ENCODE peak calls at places on chromosomes 16 and 17, in nine cellular contexts. One of them, this sample, is unnamed. For H3K27me3, the result is how much of the 10 kb centered on the place peaks cover.

GRCh38 chr17:76252040-76252954 is 12.0 kb upstream of the RNF157 start:
- DNase-seq in testis: peak
- DNase-seq in lower lobe of right lung: peak
- DNase-seq in GM23248: peak
- DNase-seq in pancreas: no peak
- DNase-seq in heart right ventricle: no peak
- DNase-seq in heart left ventricle: no peak
- DNase-seq in IMR-90: peak
- DNase-seq in body of pancreas: peak
- DNase-seq in this sample: peak

GRCh38 chr17:62919388-62919787 is 46.6 kb upstream of the TANC2 start:
- DNase-seq in testis: no peak
- DNase-seq in lower lobe of right lung: no peak
- DNase-seq in GM23248: no peak
- DNase-seq in pancreas: no peak
- DNase-seq in heart right ventricle: no peak
- DNase-seq in heart left ventricle: no peak
- DNase-seq in IMR-90: peak
- DNase-seq in body of pancreas: no peak
- DNase-seq in this sample: no peak

GRCh38 chr17:39281806-39282205 is 56.1 kb upstream of the STAC2 start:
- DNase-seq in testis: no peak
- DNase-seq in lower lobe of right lung: no peak
- DNase-seq in GM23248: peak
- DNase-seq in pancreas: no peak
- DNase-seq in heart right ventricle: no peak
- DNase-seq in heart left ventricle: no peak
- DNase-seq in IMR-90: peak
- DNase-seq in body of pancreas: no peak
- DNase-seq in this sample: no peak

GRCh38 chr17:76385892-76386786 is 1.7 kb downstream of the SPHK1 start:
- DNase-seq in testis: peak
- DNase-seq in lower lobe of right lung: peak
- DNase-seq in GM23248: peak
- DNase-seq in pancreas: peak
- DNase-seq in heart right ventricle: peak
- DNase-seq in heart left ventricle: peak
- DNase-seq in IMR-90: peak
- DNase-seq in body of pancreas: peak
- DNase-seq in this sample: peak

GRCh38 chr17:77331161-77331864 is 190.5 kb downstream of the SEC14L1 start:
- DNase-seq in testis: peak
- DNase-seq in lower lobe of right lung: peak
- DNase-seq in GM23248: peak
- DNase-seq in pancreas: peak
- DNase-seq in heart right ventricle: peak
- DNase-seq in heart left ventricle: peak
- DNase-seq in IMR-90: peak
- DNase-seq in body of pancreas: peak
- DNase-seq in this sample: peak

GRCh38 chr16:1514507-1514906 is 19.0 kb upstream of the TMEM204 start:
- DNase-seq in testis: no peak
- DNase-seq in lower lobe of right lung: no peak
- DNase-seq in GM23248: no peak
- DNase-seq in pancreas: no peak
- DNase-seq in heart right ventricle: no peak
- DNase-seq in heart left ventricle: no peak
- DNase-seq in IMR-90: no peak
- DNase-seq in body of pancreas: no peak
- DNase-seq in this sample: no peak

GRCh38 chr16:75097941-75098897 is 18.4 kb downstream of the LDHD start:
- DNase-seq in testis: no peak
- DNase-seq in lower lobe of right lung: peak
- DNase-seq in GM23248: no peak
- DNase-seq in pancreas: no peak
- DNase-seq in heart right ventricle: no peak
- DNase-seq in heart left ventricle: peak
- DNase-seq in IMR-90: no peak
- DNase-seq in body of pancreas: no peak
- DNase-seq in this sample: peak

GRCh38 chr17:68981288-68981687 is 26.1 kb upstream of the ABCA8 start:
- DNase-seq in testis: no peak
- DNase-seq in lower lobe of right lung: no peak
- DNase-seq in GM23248: peak
- DNase-seq in pancreas: no peak
- DNase-seq in heart right ventricle: peak
- DNase-seq in heart left ventricle: no peak
- DNase-seq in IMR-90: peak
- DNase-seq in body of pancreas: peak
- DNase-seq in this sample: no peak

GRCh38 chr16:2191446-2191706 is 5.0 kb downstream of the CASKIN1 start:
- DNase-seq in testis: no peak
- DNase-seq in lower lobe of right lung: no peak
- DNase-seq in GM23248: no peak
- DNase-seq in pancreas: no peak
- DNase-seq in heart right ventricle: no peak
- DNase-seq in heart left ventricle: no peak
- DNase-seq in IMR-90: no peak
- DNase-seq in body of pancreas: no peak
- DNase-seq in this sample: no peak

GRCh38 chr17:50534222-50534978 is 1.9 kb downstream of the EPN3 start:
- DNase-seq in testis: no peak
- DNase-seq in lower lobe of right lung: peak
- DNase-seq in GM23248: peak
- DNase-seq in pancreas: peak
- DNase-seq in heart right ventricle: no peak
- DNase-seq in heart left ventricle: no peak
- DNase-seq in IMR-90: no peak
- DNase-seq in body of pancreas: peak
- DNase-seq in this sample: peak

GRCh38 chr16:66515543-66516171 is 34.3 kb downstream of the TK2 start:
- DNase-seq in testis: no peak
- DNase-seq in lower lobe of right lung: no peak
- DNase-seq in GM23248: peak
- DNase-seq in pancreas: peak
- DNase-seq in heart right ventricle: no peak
- DNase-seq in heart left ventricle: no peak
- DNase-seq in IMR-90: peak
- DNase-seq in body of pancreas: no peak
- DNase-seq in this sample: peak

GRCh38 chr17:80795737-80796136 is 195.9 kb upstream of the CHMP6 start:
- DNase-seq in testis: peak
- DNase-seq in lower lobe of right lung: peak
- DNase-seq in GM23248: no peak
- DNase-seq in pancreas: peak
- DNase-seq in heart right ventricle: peak
- DNase-seq in heart left ventricle: no peak
- DNase-seq in IMR-90: no peak
- DNase-seq in body of pancreas: no peak
- DNase-seq in this sample: peak

GRCh38 chr16:12096828-12097522 is 120.4 kb downstream of the SNX29 start:
- DNase-seq in testis: no peak
- DNase-seq in lower lobe of right lung: no peak
- DNase-seq in GM23248: no peak
- DNase-seq in pancreas: no peak
- DNase-seq in heart right ventricle: no peak
- DNase-seq in heart left ventricle: no peak
- DNase-seq in IMR-90: no peak
- DNase-seq in body of pancreas: no peak
- DNase-seq in this sample: no peak

GRCh38 chr16:74291577-74292208 is 4.9 kb upstream of the PSMD7 start:
- DNase-seq in testis: no peak
- DNase-seq in lower lobe of right lung: no peak
- DNase-seq in GM23248: no peak
- DNase-seq in pancreas: no peak
- DNase-seq in heart right ventricle: no peak
- DNase-seq in heart left ventricle: no peak
- DNase-seq in IMR-90: peak
- DNase-seq in body of pancreas: no peak
- DNase-seq in this sample: no peak

GRCh38 chr17:29158515-29159275 is 21.5 kb downstream of the MYO18A start:
- DNase-seq in testis: no peak
- DNase-seq in lower lobe of right lung: no peak
- DNase-seq in GM23248: peak
- DNase-seq in pancreas: no peak
- DNase-seq in heart right ventricle: no peak
- DNase-seq in heart left ventricle: no peak
- DNase-seq in IMR-90: peak
- DNase-seq in body of pancreas: peak
- DNase-seq in this sample: peak

GRCh38 chr16:75452464-75453190 is 11.9 kb downstream of the TMEM170A start:
- DNase-seq in testis: no peak
- DNase-seq in lower lobe of right lung: no peak
- DNase-seq in GM23248: no peak
- DNase-seq in pancreas: no peak
- DNase-seq in heart right ventricle: no peak
- DNase-seq in heart left ventricle: no peak
- DNase-seq in IMR-90: no peak
- DNase-seq in body of pancreas: peak
- DNase-seq in this sample: no peak

GRCh38 chr16:81106826-81107503 is 10.8 kb upstream of the GCSH start:
- DNase-seq in testis: no peak
- DNase-seq in lower lobe of right lung: no peak
- DNase-seq in GM23248: no peak
- DNase-seq in pancreas: no peak
- DNase-seq in heart right ventricle: no peak
- DNase-seq in heart left ventricle: no peak
- DNase-seq in IMR-90: no peak
- DNase-seq in body of pancreas: no peak
- DNase-seq in this sample: no peak

GRCh38 chr17:61794792-61795191 is 68.5 kb downstream of the BRIP1 start:
- DNase-seq in testis: no peak
- DNase-seq in lower lobe of right lung: no peak
- DNase-seq in GM23248: no peak
- DNase-seq in pancreas: no peak
- DNase-seq in heart right ventricle: no peak
- DNase-seq in heart left ventricle: no peak
- DNase-seq in IMR-90: no peak
- DNase-seq in body of pancreas: no peak
- DNase-seq in this sample: no peak

GRCh38 chr17:41366070-41366469 is 3.5 kb downstream of the KRT33B start:
- DNase-seq in testis: no peak
- DNase-seq in lower lobe of right lung: no peak
- DNase-seq in GM23248: no peak
- DNase-seq in pancreas: no peak
- DNase-seq in heart right ventricle: no peak
- DNase-seq in heart left ventricle: no peak
- DNase-seq in IMR-90: no peak
- DNase-seq in body of pancreas: no peak
- DNase-seq in this sample: no peak

GRCh38 chr17:70378005-70378404 is 208.7 kb downstream of the KCNJ2 start:
- DNase-seq in testis: no peak
- DNase-seq in lower lobe of right lung: no peak
- DNase-seq in GM23248: no peak
- DNase-seq in pancreas: no peak
- DNase-seq in heart right ventricle: no peak
- DNase-seq in heart left ventricle: no peak
- DNase-seq in IMR-90: no peak
- DNase-seq in body of pancreas: no peak
- DNase-seq in this sample: no peak

GRCh38 chr17:65228734-65229390 is 91.7 kb downstream of the RGS9 start:
- DNase-seq in testis: peak
- DNase-seq in lower lobe of right lung: no peak
- DNase-seq in GM23248: peak
- DNase-seq in pancreas: no peak
- DNase-seq in heart right ventricle: no peak
- DNase-seq in heart left ventricle: no peak
- DNase-seq in IMR-90: peak
- DNase-seq in body of pancreas: peak
- DNase-seq in this sample: peak

GRCh38 chr17:17552351-17553216 is 38.9 kb downstream of the PEMT start:
- DNase-seq in testis: no peak
- DNase-seq in lower lobe of right lung: no peak
- DNase-seq in GM23248: no peak
- DNase-seq in pancreas: peak
- DNase-seq in heart right ventricle: no peak
- DNase-seq in heart left ventricle: peak
- DNase-seq in IMR-90: no peak
- DNase-seq in body of pancreas: no peak
- DNase-seq in this sample: no peak

DNA sequence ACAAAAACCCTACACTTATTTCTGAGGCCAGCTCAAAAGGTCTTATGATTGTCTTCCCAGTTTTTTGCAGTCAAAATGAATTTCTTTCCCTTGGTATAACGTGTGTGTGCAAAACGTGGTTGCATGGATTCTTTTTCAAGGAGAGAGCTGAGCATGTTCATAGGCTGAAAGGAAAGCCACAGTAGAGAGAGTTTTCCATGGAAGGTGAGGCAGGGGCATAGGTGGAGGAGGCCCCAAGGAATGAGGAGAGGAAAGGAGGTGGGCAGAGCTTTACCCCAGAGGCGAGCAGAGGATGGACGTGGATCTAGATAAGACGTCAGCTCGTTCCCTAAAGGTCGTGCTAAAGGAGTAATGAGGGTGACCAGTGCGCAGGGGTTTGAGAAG is 22.8 kb downstream of the TRPV2 start:
- DNase-seq in testis: no peak
- DNase-seq in lower lobe of right lung: no peak
- DNase-seq in GM23248: no peak
- DNase-seq in pancreas: no peak
- DNase-seq in heart right ventricle: no peak
- DNase-seq in heart left ventricle: no peak
- DNase-seq in IMR-90: no peak
- DNase-seq in body of pancreas: no peak
- DNase-seq in this sample: no peak
- H3K27me3 ChIP-seq in testis: under half
- H3K27me3 ChIP-seq in lower lobe of right lung: under half
- H3K27me3 ChIP-seq in GM23248: under half
- H3K27me3 ChIP-seq in pancreas: under half
- H3K27me3 ChIP-seq in heart right ventricle: under half
- H3K27me3 ChIP-seq in heart left ventricle: under half
- H3K27me3 ChIP-seq in IMR-90: under half
- H3K27me3 ChIP-seq in body of pancreas: under half
- H3K27me3 ChIP-seq in this sample: under half

GRCh38 chr16:85361441-85362118 is 249.3 kb upstream of the CIBAR2 start:
- DNase-seq in testis: peak
- DNase-seq in lower lobe of right lung: peak
- DNase-seq in GM23248: no peak
- DNase-seq in pancreas: peak
- DNase-seq in heart right ventricle: no peak
- DNase-seq in heart left ventricle: peak
- DNase-seq in IMR-90: no peak
- DNase-seq in body of pancreas: peak
- DNase-seq in this sample: no peak
- H3K27ac ChIP-seq in testis: peak
- H3K27ac ChIP-seq in lower lobe of right lung: peak
- H3K27ac ChIP-seq in GM23248: no peak
- H3K27ac ChIP-seq in pancreas: peak
- H3K27ac ChIP-seq in heart right ventricle: no peak
- H3K27ac ChIP-seq in heart left ventricle: no peak
- H3K27ac ChIP-seq in IMR-90: no peak
- H3K27ac ChIP-seq in body of pancreas: peak
- H3K27ac ChIP-seq in this sample: peak

GRCh38 chr17:45826919-45827628 is 17.6 kb upstream of the SPPL2C start:
- DNase-seq in testis: no peak
- DNase-seq in lower lobe of right lung: no peak
- DNase-seq in GM23248: no peak
- DNase-seq in pancreas: no peak
- DNase-seq in heart right ventricle: no peak
- DNase-seq in heart left ventricle: no peak
- DNase-seq in IMR-90: no peak
- DNase-seq in body of pancreas: no peak
- DNase-seq in this sample: no peak
- H3K27me3 ChIP-seq in testis: under half
- H3K27me3 ChIP-seq in lower lobe of right lung: under half
- H3K27me3 ChIP-seq in GM23248: under half
- H3K27me3 ChIP-seq in pancreas: under half
- H3K27me3 ChIP-seq in heart right ventricle: half or more
- H3K27me3 ChIP-seq in heart left ventricle: under half
- H3K27me3 ChIP-seq in IMR-90: under half
- H3K27me3 ChIP-seq in body of pancreas: under half
- H3K27me3 ChIP-seq in this sample: under half

GRCh38 chr16:86663691-86664517 is 85.6 kb downstream of the FOXL1 start:
- DNase-seq in testis: no peak
- DNase-seq in lower lobe of right lung: no peak
- DNase-seq in GM23248: peak
- DNase-seq in pancreas: no peak
- DNase-seq in heart right ventricle: no peak
- DNase-seq in heart left ventricle: no peak
- DNase-seq in IMR-90: peak
- DNase-seq in body of pancreas: no peak
- DNase-seq in this sample: no peak
- H3K27ac ChIP-seq in testis: no peak
- H3K27ac ChIP-seq in lower lobe of right lung: no peak
- H3K27ac ChIP-seq in GM23248: peak
- H3K27ac ChIP-seq in pancreas: no peak
- H3K27ac ChIP-seq in heart right ventricle: peak
- H3K27ac ChIP-seq in heart left ventricle: no peak
- H3K27ac ChIP-seq in IMR-90: peak
- H3K27ac ChIP-seq in body of pancreas: no peak
- H3K27ac ChIP-seq in this sample: no peak